ENCODE peak calls at places on chromosome 7, in eight cellular contexts. One of them, this sample, is unnamed.

GRCh38 chr7:112452102-112452888 is 2.0 kb downstream of the IFRD1 start:
- DNase-seq in NCI-H1092 treated with DMSO at 0.1 percent for 48 hours: no peak
- DNase-seq in heart right ventricle: peak; percentile 66
- DNase-seq in fibroblast of lung: peak; percentile 55
- DNase-seq in NCI-H2081: peak; percentile 31
- DNase-seq in endothelial cell: peak; percentile 17
- DNase-seq in stimulated activated CD4-positive, alpha-beta T cell treated with anti-CD3 and anti-CD28 coated beads, Interleukin-1b, Interleukin-23, amount 100 ng/mL, for 48 hours: no peak
- DNase-seq in HCEC 1CT: peak; percentile 41
- DNase-seq in this sample: peak; percentile 68

GRCh38 chr7:25951414-25952276 is 200.4 kb upstream of the NFE2L3 start:
- DNase-seq in stimulated activated CD4-positive, alpha-beta T cell treated with anti-CD3 and anti-CD28 coated beads, Interleukin-1b, Interleukin-23, amount 100 ng/mL, for 48 hours: no peak
- DNase-seq in endothelial cell: peak; percentile 23
- DNase-seq in NCI-H1092 treated with DMSO at 0.1 percent for 48 hours: peak; percentile 85
- DNase-seq in heart right ventricle: no peak
- DNase-seq in fibroblast of lung: peak; percentile 5
- DNase-seq in HCEC 1CT: no peak
- DNase-seq in NCI-H2081: no peak
- DNase-seq in this sample: no peak

GRCh38 chr7:73879977-73880681 is 19.2 kb downstream of the TMEM270 start:
- DNase-seq in endothelial cell: no peak
- DNase-seq in stimulated activated CD4-positive, alpha-beta T cell treated with anti-CD3 and anti-CD28 coated beads, Interleukin-1b, Interleukin-23, amount 100 ng/mL, for 48 hours: no peak
- DNase-seq in NCI-H2081: no peak
- DNase-seq in heart right ventricle: no peak
- DNase-seq in HCEC 1CT: peak; percentile 18
- DNase-seq in NCI-H1092 treated with DMSO at 0.1 percent for 48 hours: no peak
- DNase-seq in fibroblast of lung: peak; percentile 90
- DNase-seq in this sample: no peak

GRCh38 chr7:141874787-141875186 is 33.5 kb upstream of the PRSS37 start:
- DNase-seq in endothelial cell: no peak
- DNase-seq in NCI-H1092 treated with DMSO at 0.1 percent for 48 hours: no peak
- DNase-seq in NCI-H2081: no peak
- DNase-seq in heart right ventricle: no peak
- DNase-seq in HCEC 1CT: peak; percentile 30
- DNase-seq in fibroblast of lung: no peak
- DNase-seq in stimulated activated CD4-positive, alpha-beta T cell treated with anti-CD3 and anti-CD28 coated beads, Interleukin-1b, Interleukin-23, amount 100 ng/mL, for 48 hours: no peak
- DNase-seq in this sample: no peak

GRCh38 chr7:150586778-150587152 is 19.6 kb downstream of the GIMAP4 start:
- DNase-seq in HCEC 1CT: no peak
- DNase-seq in NCI-H1092 treated with DMSO at 0.1 percent for 48 hours: no peak
- DNase-seq in NCI-H2081: no peak
- DNase-seq in stimulated activated CD4-positive, alpha-beta T cell treated with anti-CD3 and anti-CD28 coated beads, Interleukin-1b, Interleukin-23, amount 100 ng/mL, for 48 hours: no peak
- DNase-seq in heart right ventricle: peak; percentile 49
- DNase-seq in endothelial cell: peak; percentile 20
- DNase-seq in fibroblast of lung: no peak
- DNase-seq in this sample: no peak

GRCh38 chr7:85950871-85951270 is 692.8 kb upstream of the GRM3 start:
- DNase-seq in HCEC 1CT: no peak
- DNase-seq in fibroblast of lung: no peak
- DNase-seq in endothelial cell: no peak
- DNase-seq in NCI-H2081: no peak
- DNase-seq in stimulated activated CD4-positive, alpha-beta T cell treated with anti-CD3 and anti-CD28 coated beads, Interleukin-1b, Interleukin-23, amount 100 ng/mL, for 48 hours: no peak
- DNase-seq in NCI-H1092 treated with DMSO at 0.1 percent for 48 hours: no peak
- DNase-seq in heart right ventricle: no peak
- DNase-seq in this sample: no peak

GRCh38 chr7:139588632-139589031 is 65.1 kb downstream of the CLEC2L start:
- DNase-seq in heart right ventricle: no peak
- DNase-seq in NCI-H1092 treated with DMSO at 0.1 percent for 48 hours: no peak
- DNase-seq in endothelial cell: no peak
- DNase-seq in stimulated activated CD4-positive, alpha-beta T cell treated with anti-CD3 and anti-CD28 coated beads, Interleukin-1b, Interleukin-23, amount 100 ng/mL, for 48 hours: no peak
- DNase-seq in HCEC 1CT: peak; percentile 63
- DNase-seq in fibroblast of lung: peak; percentile 65
- DNase-seq in NCI-H2081: no peak
- DNase-seq in this sample: peak; percentile 3

GRCh38 chr7:45874408-45875131 is 1.7 kb upstream of the CCDC201 start:
- DNase-seq in NCI-H1092 treated with DMSO at 0.1 percent for 48 hours: no peak
- DNase-seq in fibroblast of lung: peak; percentile 63
- DNase-seq in endothelial cell: no peak
- DNase-seq in stimulated activated CD4-positive, alpha-beta T cell treated with anti-CD3 and anti-CD28 coated beads, Interleukin-1b, Interleukin-23, amount 100 ng/mL, for 48 hours: no peak
- DNase-seq in HCEC 1CT: peak; percentile 87
- DNase-seq in NCI-H2081: no peak
- DNase-seq in heart right ventricle: no peak
- DNase-seq in this sample: peak; percentile 65

GRCh38 chr7:82362129-82362528 is 81.4 kb downstream of the CACNA2D1 start:
- DNase-seq in heart right ventricle: no peak
- DNase-seq in fibroblast of lung: peak; percentile 44
- DNase-seq in endothelial cell: no peak
- DNase-seq in NCI-H1092 treated with DMSO at 0.1 percent for 48 hours: no peak
- DNase-seq in HCEC 1CT: peak; percentile 86
- DNase-seq in stimulated activated CD4-positive, alpha-beta T cell treated with anti-CD3 and anti-CD28 coated beads, Interleukin-1b, Interleukin-23, amount 100 ng/mL, for 48 hours: no peak
- DNase-seq in NCI-H2081: no peak
- DNase-seq in this sample: peak; percentile 77

GRCh38 chr7:127812540-127812939 is 160.5 kb downstream of the SND1 start:
- DNase-seq in HCEC 1CT: no peak
- DNase-seq in NCI-H2081: no peak
- DNase-seq in NCI-H1092 treated with DMSO at 0.1 percent for 48 hours: no peak
- DNase-seq in heart right ventricle: no peak
- DNase-seq in endothelial cell: no peak
- DNase-seq in stimulated activated CD4-positive, alpha-beta T cell treated with anti-CD3 and anti-CD28 coated beads, Interleukin-1b, Interleukin-23, amount 100 ng/mL, for 48 hours: no peak
- DNase-seq in fibroblast of lung: no peak
- DNase-seq in this sample: no peak

GRCh38 chr7:134197342-134197741 is 70.2 kb downstream of the LRGUK start:
- DNase-seq in NCI-H2081: no peak
- DNase-seq in endothelial cell: no peak
- DNase-seq in fibroblast of lung: no peak
- DNase-seq in stimulated activated CD4-positive, alpha-beta T cell treated with anti-CD3 and anti-CD28 coated beads, Interleukin-1b, Interleukin-23, amount 100 ng/mL, for 48 hours: no peak
- DNase-seq in NCI-H1092 treated with DMSO at 0.1 percent for 48 hours: no peak
- DNase-seq in HCEC 1CT: no peak
- DNase-seq in heart right ventricle: no peak
- DNase-seq in this sample: no peak

GRCh38 chr7:23713285-23714235 is 3.5 kb downstream of the STK31 start:
- DNase-seq in HCEC 1CT: peak; percentile 87
- DNase-seq in heart right ventricle: no peak
- DNase-seq in endothelial cell: no peak
- DNase-seq in fibroblast of lung: peak; percentile 41
- DNase-seq in NCI-H1092 treated with DMSO at 0.1 percent for 48 hours: no peak
- DNase-seq in stimulated activated CD4-positive, alpha-beta T cell treated with anti-CD3 and anti-CD28 coated beads, Interleukin-1b, Interleukin-23, amount 100 ng/mL, for 48 hours: no peak
- DNase-seq in NCI-H2081: no peak
- DNase-seq in this sample: peak; percentile 3

GRCh38 chr7:142243823-142244222 is 14.0 kb downstream of the PRSS58 start:
- DNase-seq in NCI-H2081: no peak
- DNase-seq in fibroblast of lung: no peak
- DNase-seq in endothelial cell: no peak
- DNase-seq in stimulated activated CD4-positive, alpha-beta T cell treated with anti-CD3 and anti-CD28 coated beads, Interleukin-1b, Interleukin-23, amount 100 ng/mL, for 48 hours: no peak
- DNase-seq in NCI-H1092 treated with DMSO at 0.1 percent for 48 hours: no peak
- DNase-seq in heart right ventricle: no peak
- DNase-seq in HCEC 1CT: no peak
- DNase-seq in this sample: no peak

GRCh38 chr7:142459557-142459963 is 201.7 kb upstream of the PRSS58 start:
- DNase-seq in stimulated activated CD4-positive, alpha-beta T cell treated with anti-CD3 and anti-CD28 coated beads, Interleukin-1b, Interleukin-23, amount 100 ng/mL, for 48 hours: peak; percentile 18
- DNase-seq in heart right ventricle: no peak
- DNase-seq in HCEC 1CT: peak; percentile 84
- DNase-seq in fibroblast of lung: peak; percentile 90
- DNase-seq in NCI-H2081: peak; percentile 54
- DNase-seq in endothelial cell: no peak
- DNase-seq in NCI-H1092 treated with DMSO at 0.1 percent for 48 hours: peak; percentile 11
- DNase-seq in this sample: peak; percentile 72

GRCh38 chr7:104328308-104328969 is at the start of gene LHFPL3:
- DNase-seq in heart right ventricle: no peak
- DNase-seq in NCI-H2081: peak; percentile 73
- DNase-seq in endothelial cell: peak; percentile 16
- DNase-seq in HCEC 1CT: no peak
- DNase-seq in NCI-H1092 treated with DMSO at 0.1 percent for 48 hours: peak; percentile 81
- DNase-seq in stimulated activated CD4-positive, alpha-beta T cell treated with anti-CD3 and anti-CD28 coated beads, Interleukin-1b, Interleukin-23, amount 100 ng/mL, for 48 hours: no peak
- DNase-seq in fibroblast of lung: no peak
- DNase-seq in this sample: no peak

GRCh38 chr7:104040666-104041065 is 51.2 kb upstream of the RELN start:
- DNase-seq in fibroblast of lung: no peak
- DNase-seq in stimulated activated CD4-positive, alpha-beta T cell treated with anti-CD3 and anti-CD28 coated beads, Interleukin-1b, Interleukin-23, amount 100 ng/mL, for 48 hours: no peak
- DNase-seq in HCEC 1CT: no peak
- DNase-seq in NCI-H2081: no peak
- DNase-seq in NCI-H1092 treated with DMSO at 0.1 percent for 48 hours: no peak
- DNase-seq in endothelial cell: no peak
- DNase-seq in heart right ventricle: no peak
- DNase-seq in this sample: no peak

GRCh38 chr7:75870557-75870956 is 8.3 kb upstream of the RHBDD2 start:
- DNase-seq in NCI-H2081: no peak
- DNase-seq in heart right ventricle: no peak
- DNase-seq in HCEC 1CT: no peak
- DNase-seq in NCI-H1092 treated with DMSO at 0.1 percent for 48 hours: no peak
- DNase-seq in stimulated activated CD4-positive, alpha-beta T cell treated with anti-CD3 and anti-CD28 coated beads, Interleukin-1b, Interleukin-23, amount 100 ng/mL, for 48 hours: no peak
- DNase-seq in fibroblast of lung: no peak
- DNase-seq in endothelial cell: no peak
- DNase-seq in this sample: no peak

GRCh38 chr7:122902751-122903495 is 16.7 kb upstream of the CADPS2 start:
- DNase-seq in NCI-H2081: no peak
- DNase-seq in fibroblast of lung: no peak
- DNase-seq in endothelial cell: no peak
- DNase-seq in HCEC 1CT: no peak
- DNase-seq in NCI-H1092 treated with DMSO at 0.1 percent for 48 hours: no peak
- DNase-seq in stimulated activated CD4-positive, alpha-beta T cell treated with anti-CD3 and anti-CD28 coated beads, Interleukin-1b, Interleukin-23, amount 100 ng/mL, for 48 hours: no peak
- DNase-seq in heart right ventricle: no peak
- DNase-seq in this sample: no peak

GRCh38 chr7:151276651-151277590 is 28.4 kb upstream of the SMARCD3 start:
- DNase-seq in stimulated activated CD4-positive, alpha-beta T cell treated with anti-CD3 and anti-CD28 coated beads, Interleukin-1b, Interleukin-23, amount 100 ng/mL, for 48 hours: peak; percentile 60
- DNase-seq in NCI-H1092 treated with DMSO at 0.1 percent for 48 hours: peak; percentile 65
- DNase-seq in HCEC 1CT: peak; percentile 55
- DNase-seq in NCI-H2081: peak; percentile 84
- DNase-seq in endothelial cell: peak; percentile 46
- DNase-seq in heart right ventricle: peak; percentile 42
- DNase-seq in fibroblast of lung: peak; percentile 66
- DNase-seq in this sample: peak; percentile 37

GRCh38 chr7:106365252-106366005 is 80.6 kb upstream of the NAMPT start:
- DNase-seq in HCEC 1CT: no peak
- DNase-seq in heart right ventricle: no peak
- DNase-seq in NCI-H1092 treated with DMSO at 0.1 percent for 48 hours: no peak
- DNase-seq in fibroblast of lung: no peak
- DNase-seq in endothelial cell: no peak
- DNase-seq in NCI-H2081: no peak
- DNase-seq in stimulated activated CD4-positive, alpha-beta T cell treated with anti-CD3 and anti-CD28 coated beads, Interleukin-1b, Interleukin-23, amount 100 ng/mL, for 48 hours: no peak
- DNase-seq in this sample: no peak

GRCh38 chr7:142997590-142997989 is 29.3 kb downstream of the OR9A2 start:
- DNase-seq in HCEC 1CT: no peak
- DNase-seq in endothelial cell: no peak
- DNase-seq in fibroblast of lung: no peak
- DNase-seq in NCI-H1092 treated with DMSO at 0.1 percent for 48 hours: no peak
- DNase-seq in stimulated activated CD4-positive, alpha-beta T cell treated with anti-CD3 and anti-CD28 coated beads, Interleukin-1b, Interleukin-23, amount 100 ng/mL, for 48 hours: no peak
- DNase-seq in heart right ventricle: no peak
- DNase-seq in NCI-H2081: no peak
- DNase-seq in this sample: no peak

GRCh38 chr7:38153515-38153914 is 24.5 kb upstream of the STARD3NL start:
- DNase-seq in endothelial cell: no peak
- DNase-seq in heart right ventricle: no peak
- DNase-seq in NCI-H2081: no peak
- DNase-seq in stimulated activated CD4-positive, alpha-beta T cell treated with anti-CD3 and anti-CD28 coated beads, Interleukin-1b, Interleukin-23, amount 100 ng/mL, for 48 hours: no peak
- DNase-seq in NCI-H1092 treated with DMSO at 0.1 percent for 48 hours: no peak
- DNase-seq in fibroblast of lung: no peak
- DNase-seq in HCEC 1CT: no peak
- DNase-seq in this sample: no peak

GRCh38 chr7:18495412-18496335 is at the start of gene HDAC9:
- DNase-seq in HCEC 1CT: peak; percentile 48
- DNase-seq in NCI-H2081: peak; percentile 99
- DNase-seq in heart right ventricle: peak; percentile 73
- DNase-seq in stimulated activated CD4-positive, alpha-beta T cell treated with anti-CD3 and anti-CD28 coated beads, Interleukin-1b, Interleukin-23, amount 100 ng/mL, for 48 hours: no peak
- DNase-seq in NCI-H1092 treated with DMSO at 0.1 percent for 48 hours: peak; percentile 99
- DNase-seq in endothelial cell: no peak
- DNase-seq in fibroblast of lung: peak; percentile 25
- DNase-seq in this sample: no peak

GRCh38 chr7:55250313-55250712 is 114.8 kb upstream of the LANCL2 start:
- DNase-seq in stimulated activated CD4-positive, alpha-beta T cell treated with anti-CD3 and anti-CD28 coated beads, Interleukin-1b, Interleukin-23, amount 100 ng/mL, for 48 hours: no peak
- DNase-seq in HCEC 1CT: peak; percentile 38
- DNase-seq in heart right ventricle: no peak
- DNase-seq in NCI-H2081: no peak
- DNase-seq in NCI-H1092 treated with DMSO at 0.1 percent for 48 hours: no peak
- DNase-seq in endothelial cell: peak; percentile 68
- DNase-seq in fibroblast of lung: no peak
- DNase-seq in this sample: no peak

GRCh38 chr7:136869991-136870798 is 1.7 kb downstream of the CHRM2 start:
- DNase-seq in fibroblast of lung: peak; percentile 27
- DNase-seq in HCEC 1CT: peak; percentile 8
- DNase-seq in NCI-H2081: no peak
- DNase-seq in stimulated activated CD4-positive, alpha-beta T cell treated with anti-CD3 and anti-CD28 coated beads, Interleukin-1b, Interleukin-23, amount 100 ng/mL, for 48 hours: no peak
- DNase-seq in heart right ventricle: peak; percentile 11
- DNase-seq in endothelial cell: peak; percentile 29
- DNase-seq in NCI-H1092 treated with DMSO at 0.1 percent for 48 hours: no peak
- DNase-seq in this sample: no peak

GRCh38 chr7:91182819-91183405 is 81.3 kb upstream of the FZD1 start:
- DNase-seq in stimulated activated CD4-positive, alpha-beta T cell treated with anti-CD3 and anti-CD28 coated beads, Interleukin-1b, Interleukin-23, amount 100 ng/mL, for 48 hours: no peak
- DNase-seq in NCI-H1092 treated with DMSO at 0.1 percent for 48 hours: peak; percentile 40
- DNase-seq in heart right ventricle: no peak
- DNase-seq in fibroblast of lung: peak; percentile 97
- DNase-seq in HCEC 1CT: peak; percentile 97
- DNase-seq in endothelial cell: no peak
- DNase-seq in NCI-H2081: no peak
- DNase-seq in this sample: peak; percentile 92

GRCh38 chr7:52961084-52961483 is 74.3 kb upstream of the POM121L12 start:
- DNase-seq in heart right ventricle: no peak
- DNase-seq in NCI-H1092 treated with DMSO at 0.1 percent for 48 hours: no peak
- DNase-seq in fibroblast of lung: no peak
- DNase-seq in endothelial cell: no peak
- DNase-seq in HCEC 1CT: no peak
- DNase-seq in NCI-H2081: no peak
- DNase-seq in stimulated activated CD4-positive, alpha-beta T cell treated with anti-CD3 and anti-CD28 coated beads, Interleukin-1b, Interleukin-23, amount 100 ng/mL, for 48 hours: no peak
- DNase-seq in this sample: no peak

GRCh38 chr7:142626420-142627035 is 122.7 kb upstream of the PRSS1 start:
- DNase-seq in HCEC 1CT: peak; percentile 20
- DNase-seq in fibroblast of lung: no peak
- DNase-seq in heart right ventricle: peak; percentile 24
- DNase-seq in endothelial cell: peak; percentile 76
- DNase-seq in NCI-H1092 treated with DMSO at 0.1 percent for 48 hours: peak; percentile 8
- DNase-seq in stimulated activated CD4-positive, alpha-beta T cell treated with anti-CD3 and anti-CD28 coated beads, Interleukin-1b, Interleukin-23, amount 100 ng/mL, for 48 hours: peak; percentile 66
- DNase-seq in NCI-H2081: peak; percentile 23
- DNase-seq in this sample: peak; percentile 27

GRCh38 chr7:17535776-17536175 is 237.3 kb downstream of the AHR start:
- DNase-seq in fibroblast of lung: peak; percentile 55
- DNase-seq in endothelial cell: no peak
- DNase-seq in NCI-H2081: no peak
- DNase-seq in NCI-H1092 treated with DMSO at 0.1 percent for 48 hours: no peak
- DNase-seq in stimulated activated CD4-positive, alpha-beta T cell treated with anti-CD3 and anti-CD28 coated beads, Interleukin-1b, Interleukin-23, amount 100 ng/mL, for 48 hours: no peak
- DNase-seq in HCEC 1CT: peak; percentile 60
- DNase-seq in heart right ventricle: no peak
- DNase-seq in this sample: no peak

GRCh38 chr7:125661-126060 is 66.7 kb upstream of the FAM20C start:
- DNase-seq in HCEC 1CT: no peak
- DNase-seq in heart right ventricle: no peak
- DNase-seq in endothelial cell: no peak
- DNase-seq in stimulated activated CD4-positive, alpha-beta T cell treated with anti-CD3 and anti-CD28 coated beads, Interleukin-1b, Interleukin-23, amount 100 ng/mL, for 48 hours: no peak
- DNase-seq in NCI-H1092 treated with DMSO at 0.1 percent for 48 hours: no peak
- DNase-seq in fibroblast of lung: peak; percentile 31
- DNase-seq in NCI-H2081: no peak
- DNase-seq in this sample: no peak

GRCh38 chr7:128453836-128454804 is 1.6 kb upstream of the HILPDA start:
- DNase-seq in NCI-H1092 treated with DMSO at 0.1 percent for 48 hours: no peak
- DNase-seq in stimulated activated CD4-positive, alpha-beta T cell treated with anti-CD3 and anti-CD28 coated beads, Interleukin-1b, Interleukin-23, amount 100 ng/mL, for 48 hours: no peak
- DNase-seq in endothelial cell: peak; percentile 54
- DNase-seq in heart right ventricle: peak; percentile 92
- DNase-seq in NCI-H2081: no peak
- DNase-seq in fibroblast of lung: peak; percentile 96
- DNase-seq in HCEC 1CT: no peak
- DNase-seq in this sample: peak; percentile 73

GRCh38 chr7:155660059-155660757 is 15.7 kb downstream of the RBM33 start:
- DNase-seq in heart right ventricle: no peak
- DNase-seq in HCEC 1CT: no peak
- DNase-seq in stimulated activated CD4-positive, alpha-beta T cell treated with anti-CD3 and anti-CD28 coated beads, Interleukin-1b, Interleukin-23, amount 100 ng/mL, for 48 hours: no peak
- DNase-seq in fibroblast of lung: no peak
- DNase-seq in NCI-H2081: no peak
- DNase-seq in NCI-H1092 treated with DMSO at 0.1 percent for 48 hours: no peak
- DNase-seq in endothelial cell: no peak
- DNase-seq in this sample: no peak

GRCh38 chr7:80517177-80517804 is 5.4 kb upstream of the GNAT3 start:
- DNase-seq in endothelial cell: no peak
- DNase-seq in heart right ventricle: no peak
- DNase-seq in fibroblast of lung: no peak
- DNase-seq in HCEC 1CT: no peak
- DNase-seq in stimulated activated CD4-positive, alpha-beta T cell treated with anti-CD3 and anti-CD28 coated beads, Interleukin-1b, Interleukin-23, amount 100 ng/mL, for 48 hours: no peak
- DNase-seq in NCI-H1092 treated with DMSO at 0.1 percent for 48 hours: no peak
- DNase-seq in NCI-H2081: no peak
- DNase-seq in this sample: no peak

GRCh38 chr7:102152672-102153585 is 133.7 kb upstream of the SH2B2 start:
- DNase-seq in endothelial cell: peak; percentile 19
- DNase-seq in heart right ventricle: peak; percentile 48
- DNase-seq in fibroblast of lung: peak; percentile 47
- DNase-seq in HCEC 1CT: no peak
- DNase-seq in NCI-H1092 treated with DMSO at 0.1 percent for 48 hours: no peak
- DNase-seq in stimulated activated CD4-positive, alpha-beta T cell treated with anti-CD3 and anti-CD28 coated beads, Interleukin-1b, Interleukin-23, amount 100 ng/mL, for 48 hours: no peak
- DNase-seq in NCI-H2081: no peak
- DNase-seq in this sample: peak; percentile 5